ENCODE peak calls at places on chromosomes 5 and 9, in seven cellular contexts. E is NCI-H1417, L is psoas muscle, M is tibial nerve, Y is right cardiac atrium, Z is pons, R is AG09309. T is an unnamed sample.

GRCh38 chr5:36522746-36523065 is 83.7 kb upstream of the SLC1A3 start:
- DNase-seq in Z (no peak), M (no peak), Y (peak; percentile 68), L (no peak), E (no peak), R (no peak), T (no peak)

GRCh38 chr5:4199461-4199860 is 603.8 kb downstream of the IRX1 start:
- DNase-seq in Z (no peak), R (no peak), Y (no peak), L (no peak), M (no peak), E (no peak), T (no peak)

GRCh38 chr5:143409972-143410371 is 6.5 kb upstream of the NR3C1 start:
- DNase-seq in Z (no peak), R (no peak), E (no peak), L (no peak), M (no peak), Y (no peak), T (no peak)

GRCh38 chr5:115809946-115810345 is 6.5 kb downstream of the CDO1 start:
- DNase-seq in M (no peak), Z (no peak), Y (no peak), L (no peak), E (no peak), R (no peak), T (no peak)

GRCh38 chr9:104795857-104796256 is 31.9 kb downstream of the NIPSNAP3B start:
- DNase-seq in L (no peak), Z (no peak), R (no peak), Y (no peak), E (no peak), M (no peak), T (no peak)

GRCh38 chr5:113176196-113176595 is 199.6 kb downstream of the DCP2 start:
- DNase-seq in E (no peak), L (no peak), M (no peak), Z (no peak), Y (no peak), R (no peak), T (no peak)

GRCh38 chr9:37030591-37030939 is 3.5 kb downstream of the PAX5 start:
- DNase-seq in M (no peak), L (no peak), E (no peak), Y (no peak), R (no peak), Z (no peak), T (no peak)

GRCh38 chr5:150230842-150231241 is 41.0 kb downstream of the SLC6A7 start:
- DNase-seq in Z (no peak), R (no peak), E (no peak), M (no peak), L (no peak), Y (no peak), T (no peak)

GRCh38 chr9:104993291-104993963 is 65.5 kb upstream of the ABCA1 start:
- DNase-seq in M (peak; percentile 76), R (no peak), Z (peak; percentile 54), L (peak; percentile 86), E (no peak), Y (peak; percentile 91), T (no peak)

GRCh38 chr5:126519637-126520592 is 75.1 kb downstream of the ALDH7A1 start:
- DNase-seq in R (no peak), Z (peak; percentile 56), M (no peak), Y (peak; percentile 69), L (no peak), E (no peak), T (no peak)

GRCh38 chr9:13552606-13553215 is 273.2 kb upstream of the MPDZ start:
- DNase-seq in L (no peak), M (no peak), Z (no peak), E (no peak), R (no peak), Y (no peak), T (peak; percentile 86)

GRCh38 chr9:20255052-20255451 is 367.2 kb downstream of the MLLT3 start:
- DNase-seq in L (no peak), Y (no peak), Z (no peak), R (no peak), E (no peak), M (no peak), T (no peak)

GRCh38 chr5:176388003-176388340 is 426 bp downstream of the NOP16 start:
- DNase-seq in L (no peak), Z (no peak), E (no peak), Y (no peak), M (no peak), R (no peak), T (no peak)

GRCh38 chr5:31197183-31197582 is 3.7 kb downstream of the CDH6 start:
- DNase-seq in E (no peak), R (peak; percentile 7), Z (no peak), M (no peak), L (no peak), Y (no peak), T (no peak)

GRCh38 chr5:131005963-131006684 is 158.9 kb downstream of the HINT1 start:
- DNase-seq in M (no peak), Y (no peak), R (no peak), L (no peak), E (no peak), Z (no peak), T (no peak)

GRCh38 chr9:106752581-106752980 is 110.4 kb upstream of the ZNF462 start:
- DNase-seq in Z (no peak), Y (no peak), L (no peak), M (no peak), R (no peak), E (no peak), T (no peak)

GRCh38 chr5:55895276-55895675 is 44.1 kb downstream of the IL31RA start:
- DNase-seq in R (no peak), M (no peak), Y (no peak), Z (no peak), E (no peak), L (no peak), T (no peak)

GRCh38 chr9:98811051-98811650 is 3.7 kb downstream of the GALNT12 start:
- DNase-seq in Y (no peak), Z (no peak), R (peak; percentile 48), L (no peak), E (no peak), M (no peak), T (no peak)

GRCh38 chr5:168798065-168799023 is 219.2 kb upstream of the PANK3 start:
- DNase-seq in M (no peak), L (no peak), E (no peak), Y (no peak), R (no peak), Z (no peak), T (no peak)

GRCh38 chr9:137482094-137482781 is 23.1 kb upstream of the NSMF start:
- DNase-seq in Y (peak; percentile 71), Z (peak; percentile 43), E (no peak), M (peak; percentile 67), R (peak; percentile 52), L (peak; percentile 63), T (no peak)

GRCh38 chr5:133523921-133524320 is 88.4 kb downstream of the FSTL4 start:
- DNase-seq in E (no peak), M (no peak), Z (no peak), Y (no peak), L (no peak), R (no peak), T (no peak)

GRCh38 chr9:27421567-27421966 is 102.5 kb upstream of the IFNK start:
- DNase-seq in L (no peak), M (no peak), R (no peak), E (no peak), Y (no peak), Z (no peak), T (no peak)

GRCh38 chr9:27925815-27926214 is 352.5 kb upstream of the C9orf72 start:
- DNase-seq in Z (no peak), Y (no peak), R (no peak), E (peak; percentile 40), M (no peak), L (no peak), T (peak; percentile 77)

T was measured in NCI-H1105 treated with DMSO at 0.1 percent for 48 hours.